ENCODE peak calls at places on chromosomes 5 and 9, in four cellular contexts. M is fibroblast of lung, K is aorta, H is GM23338. R is an unnamed sample.

GRCh38 chr5:104347119-104347708 is 784.6 kb upstream of the NUDT12 start:
- DNase-seq in K (no peak), M (peak; percentile 38), H (peak; percentile 17), R (no peak)

GRCh38 chr5:93331864-93332263 is 249.2 kb downstream of the NR2F1-AS1 start:
- DNase-seq in K (no peak), H (no peak), M (no peak), R (no peak)

GRCh38 chr9:135096408-135096885 is 9.0 kb downstream of the OLFM1 start:
- DNase-seq in K (no peak), H (no peak), M (no peak), R (no peak)

GRCh38 chr5:42005561-42006153 is 80.6 kb downstream of the FBXO4 start:
- DNase-seq in M (peak; percentile 15), H (peak; percentile 50), K (no peak), R (no peak)

GRCh38 chr5:124764992-124765611 is 18.7 kb upstream of the ZNF608 start:
- DNase-seq in M (no peak), K (no peak), H (no peak), R (no peak)

GRCh38 chr9:37602817-37603216 is 10.4 kb upstream of the TOMM5 start:
- DNase-seq in H (no peak), K (no peak), M (no peak), R (peak; percentile 59)

GRCh38 chr5:135600141-135600570 is 21.4 kb upstream of the CXCL14 start:
- DNase-seq in M (no peak), K (no peak), H (no peak), R (no peak)

GRCh38 chr9:97568461-97569275 is 64.5 kb downstream of the TSTD2 start:
- DNase-seq in H (no peak), K (no peak), M (no peak), R (no peak)

GRCh38 chr5:65778126-65778525 is 56.1 kb downstream of the NLN start:
- DNase-seq in M (peak; percentile 21), K (no peak), H (no peak), R (no peak)

GRCh38 chr9:38313421-38313820 is 79.1 kb upstream of the ALDH1B1 start:
- DNase-seq in K (no peak), M (no peak), H (no peak), R (no peak)

GRCh38 chr5:55749387-55749786 is 11.5 kb downstream of the DDX4 start:
- DNase-seq in M (no peak), H (no peak), K (no peak), R (no peak)

GRCh38 chr5:178083942-178084341 is 29.4 kb upstream of the N4BP3 start:
- DNase-seq in K (no peak), H (no peak), M (no peak), R (no peak)

GRCh38 chr5:143737073-143737472 is 74.9 kb upstream of the HMHB1 start:
- DNase-seq in M (no peak), H (no peak), K (no peak), R (no peak)
- H3K4me3 ChIP-seq in M (no peak overlapping the region), H (no peak overlapping the region), K (no peak overlapping the region), R (no peak overlapping the region)

GRCh38 chr9:101399641-101399965 is 952 bp downstream of the ZNF189 start:
- DNase-seq in K (no peak), H (no peak), M (no peak), R (no peak)

GRCh38 chr9:101400120-101400519 is 1.5 kb downstream of the ZNF189 start:
- DNase-seq in K (peak; percentile 27), M (peak; percentile 6), H (no peak), R (no peak)

GRCh38 chr9:101398930-101399640 is 434 bp downstream of the ZNF189 start:
- DNase-seq in H (no peak), K (no peak), M (no peak), R (no peak)

GRCh38 chr9:101398335-101398929 is at the start of the genes MRPL50 and ZNF189:
- DNase-seq in K (peak; percentile 99), M (peak; percentile 99), H (peak; percentile 100), R (peak; percentile 96)

DNA sequence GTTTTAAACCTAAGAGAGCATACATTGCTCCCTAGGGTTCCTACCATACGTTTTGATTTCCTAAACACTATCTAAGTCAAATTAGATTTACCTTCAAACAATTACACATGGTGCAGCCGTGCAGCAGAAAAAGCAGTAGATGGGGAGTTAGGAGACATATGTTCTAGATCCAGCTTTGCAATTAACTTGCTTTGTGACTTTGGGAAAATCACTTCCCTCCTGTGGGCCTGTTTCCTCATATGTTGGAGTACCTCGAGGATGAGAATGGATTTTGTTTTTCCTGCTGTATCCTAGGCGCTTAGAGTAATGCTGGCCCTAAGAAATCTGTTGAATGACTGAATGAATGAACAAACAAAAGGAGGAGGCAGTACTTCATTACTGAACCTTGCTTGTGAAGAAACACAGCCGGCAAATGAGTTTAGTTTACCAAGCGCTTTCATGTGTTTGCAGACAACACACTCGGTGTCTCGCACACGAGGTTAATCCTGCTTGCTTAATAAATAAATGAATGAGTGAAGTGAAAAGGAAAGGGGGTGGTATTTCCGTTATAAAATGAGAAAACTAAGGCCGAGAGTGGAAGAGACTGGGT is 578 bp downstream of the MRPL50 start:
- DNase-seq in K (no peak), H (no peak), M (peak; percentile 16), R (no peak)
- H3K36me3 ChIP-seq in K (peaks cover 6% of the 10 kb centered on the region), H (peaks cover 22% of the 10 kb centered on the region), M (peaks cover 1% of the 10 kb centered on the region), R (peaks cover 2% of the 10 kb centered on the region)

GRCh38 chr9:36192196-36192595 is 1.5 kb downstream of the CLTA start:
- DNase-seq in M (no peak), K (no peak), H (peak; percentile 20), R (no peak)
- H3K4me3 ChIP-seq in M (peak overlapping the region; percentile 99), K (peak overlapping the region; percentile 72), H (peak overlapping the region; percentile 98), R (peak overlapping the region; percentile 82)

GRCh38 chr9:134032456-134033222 is 7.4 kb downstream of the BRD3OS start:
- DNase-seq in H (no peak), M (no peak), K (no peak), R (no peak)

GRCh38 chr9:134036130-134036529 is 10.8 kb downstream of the BRD3OS start:
- DNase-seq in H (no peak), K (no peak), M (no peak), R (no peak)

GRCh38 chr9:134033516-134034214 is 8.4 kb downstream of the BRD3OS start:
- DNase-seq in H (no peak), M (no peak), K (no peak), R (peak; percentile 31)

GRCh38 chr9:134034215-134035040 is 9.1 kb downstream of the BRD3OS start:
- DNase-seq in H (no peak), M (no peak), K (no peak), R (peak; percentile 19)

GRCh38 chr9:134035041-134036039 is 10.1 kb downstream of the BRD3OS start:
- DNase-seq in K (no peak), H (no peak), M (no peak), R (peak; percentile 26)
- H3K36me3 ChIP-seq in K (peaks cover 5% of the 10 kb centered on the region), H (peaks cover 40% of the 10 kb centered on the region), M (peaks cover 30% of the 10 kb centered on the region), R (peaks cover 4% of the 10 kb centered on the region)

GRCh38 chr9:112175796-112176315 is 759 bp upstream of the SUSD1 start:
- DNase-seq in M (no peak), K (no peak), H (peak; percentile 62), R (no peak)
- H3K4me3 ChIP-seq in M (no peak overlapping the region), K (no peak overlapping the region), H (peak overlapping the region; percentile 96), R (peak overlapping the region; percentile 52)

GRCh38 chr9:136517012-136517743 is 28.7 kb downstream of the NOTCH1 start:
- DNase-seq in H (no peak), M (no peak), K (no peak), R (no peak)

GRCh38 chr9:136518623-136519022 is 27.2 kb downstream of the NOTCH1 start:
- DNase-seq in K (no peak), H (no peak), M (no peak), R (no peak)

GRCh38 chr9:136516191-136516654 is 29.6 kb downstream of the NOTCH1 start:
- DNase-seq in H (no peak), M (no peak), K (no peak), R (no peak)

GRCh38 chr9:136519263-136520052 is 26.4 kb downstream of the NOTCH1 start:
- DNase-seq in M (no peak), H (no peak), K (no peak), R (no peak)

DNA sequence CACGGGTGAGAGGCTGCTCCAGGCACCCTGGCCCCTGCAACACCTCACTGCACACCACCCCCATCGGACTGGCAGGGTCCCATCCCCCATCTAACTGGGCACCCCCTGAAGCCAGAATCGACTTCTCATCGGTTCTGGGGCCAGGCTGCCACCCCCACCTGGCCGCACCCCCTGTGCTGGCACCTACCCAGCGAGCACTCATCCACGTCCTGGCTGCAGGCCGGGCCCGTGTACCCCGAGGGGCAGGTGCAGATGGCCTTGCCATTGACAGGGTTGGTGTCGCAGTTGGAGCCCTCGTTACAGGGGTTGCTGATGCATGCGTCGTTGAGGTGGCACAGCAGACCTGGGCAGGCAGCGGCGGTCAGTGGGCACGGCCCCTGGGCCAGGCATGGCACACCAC is 27.9 kb downstream of the NOTCH1 start:
- DNase-seq in K (no peak), H (no peak), M (no peak), R (no peak)
- H3K36me3 ChIP-seq in K (no peaks in the 10 kb centered on the region), H (no peaks in the 10 kb centered on the region), M (peaks cover 35% of the 10 kb centered on the region), R (no peaks in the 10 kb centered on the region)

DNA sequence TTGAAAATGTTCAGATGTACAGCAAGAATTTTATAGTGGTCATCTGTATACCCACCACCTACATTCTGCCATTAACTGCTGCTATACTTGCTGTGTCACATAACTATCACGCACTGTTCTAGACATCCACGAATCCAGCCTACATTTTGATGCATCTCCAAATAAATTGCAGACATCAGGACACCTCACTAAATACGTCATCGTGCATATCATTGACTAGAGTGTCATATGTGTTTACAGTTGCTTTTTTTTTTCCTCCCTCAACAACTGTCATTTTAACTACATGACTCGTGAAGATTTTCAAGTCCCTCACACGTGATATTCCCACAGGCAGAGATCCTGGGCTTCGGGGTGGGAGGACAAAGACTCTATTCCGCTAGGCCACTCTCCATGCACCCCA is 972 bp downstream of the PCYOX1L start:
- DNase-seq in K (no peak), H (no peak), M (no peak), R (no peak)
- H3K4me3 ChIP-seq in K (no peak overlapping the region), H (peak overlapping the region; percentile 90), M (peak overlapping the region; percentile 68), R (no peak overlapping the region)

GRCh38 chr9:33117816-33118215 is 41.3 kb upstream of the SMU1 start:
- DNase-seq in H (no peak), M (no peak), K (no peak), R (no peak)
- H3K36me3 ChIP-seq in H (no peaks in the 10 kb centered on the region), M (peaks cover 9% of the 10 kb centered on the region), K (peaks cover 3% of the 10 kb centered on the region), R (no peaks in the 10 kb centered on the region)

R was measured in Caco-2.